ENCODE peak calls at places on chromosomes 7 and 10, in four cellular contexts. O is CD4-positive, CD25-positive, alpha-beta regulatory T cell; V is cardiac muscle cell; T is thyroid gland. D is an unnamed sample.

GRCh38 chr10:78513986-78514385 is 480.3 kb downstream of the RPS24 start:
- DNase-seq in O (no peak), V (no peak), T (no peak), D (no peak)

GRCh38 chr7:105224884-105225651 is 163.7 kb downstream of the SRPK2 start:
- DNase-seq in O (no peak), V (peak; percentile 85), T (no peak), D (no peak)

GRCh38 chr10:13915710-13916109 is 328.9 kb downstream of the PRPF18 start:
- DNase-seq in O (no peak), V (peak; percentile 36), T (no peak), D (no peak)

GRCh38 chr10:102517553-102517952 is 13.8 kb downstream of the SUFU start:
- DNase-seq in O (no peak), V (peak; percentile 45), T (no peak), D (no peak)

GRCh38 chr10:69733791-69734261 is 67.9 kb upstream of the COL13A1 start:
- DNase-seq in O (no peak), V (peak; percentile 43), T (no peak), D (no peak)

GRCh38 chr10:76492026-76492425 is 1060.6 kb downstream of the LRMDA start:
- DNase-seq in O (no peak), V (peak; percentile 89), T (no peak), D (no peak)

GRCh38 chr10:11472158-11472753 is 139.2 kb downstream of the USP6NL start:
- DNase-seq in O (peak; percentile 62), V (peak; percentile 53), T (peak; percentile 47), D (peak; percentile 70)

GRCh38 chr7:100897772-100898454 is 2.2 kb upstream of the ACHE start:
- DNase-seq in O (no peak), V (no peak), T (no peak), D (no peak)

GRCh38 chr7:122006687-122007086 is 133.7 kb downstream of the PTPRZ1 start:
- DNase-seq in O (no peak), V (no peak), T (no peak), D (no peak)

GRCh38 chr7:51160990-51161615 is 155.5 kb downstream of the COBL start:
- DNase-seq in O (peak; percentile 39), V (peak; percentile 87), T (peak; percentile 66), D (peak; percentile 49)

GRCh38 chr10:72690071-72690755 is 1.7 kb upstream of the MCU start:
- DNase-seq in O (no peak), V (no peak), T (no peak), D (no peak)

GRCh38 chr10:14553434-14553833 is 221.3 kb downstream of the FAM107B start:
- DNase-seq in O (no peak), V (peak; percentile 44), T (no peak), D (no peak)

GRCh38 chr7:2956526-2957368 is 86.9 kb downstream of the CARD11 start:
- DNase-seq in O (no peak), V (peak; percentile 53), T (no peak), D (no peak)

GRCh38 chr10:68175954-68176353 is 56.0 kb downstream of the ATOH7 start:
- DNase-seq in O (no peak), V (no peak), T (no peak), D (no peak)

GRCh38 chr10:19412531-19412930 is 363.9 kb downstream of the MALRD1 start:
- DNase-seq in O (no peak), V (peak; percentile 56), T (no peak), D (no peak)

GRCh38 chr7:43077732-43078391 is 34.6 kb upstream of the HECW1 start:
- DNase-seq in O (no peak), V (peak; percentile 64), T (peak; percentile 23), D (no peak)

GRCh38 chr10:33280217-33280616 is 54.2 kb downstream of the NRP1 start:
- DNase-seq in O (no peak), V (no peak), T (no peak), D (no peak)

GRCh38 chr10:102646610-102647432 is 2.5 kb downstream of the TRIM8 start:
- DNase-seq in O (peak; percentile 58), V (peak; percentile 58), T (peak; percentile 52), D (peak; percentile 58)

GRCh38 chr10:83104616-83105015 is 1034.7 kb upstream of the GHITM start:
- DNase-seq in O (no peak), V (no peak), T (no peak), D (no peak)

GRCh38 chr10:120180160-120180559 is 276.9 kb upstream of the PLPP4 start:
- DNase-seq in O (no peak), V (no peak), T (no peak), D (no peak)

GRCh38 chr10:29957887-29958330 is 101.5 kb downstream of the JCAD start:
- DNase-seq in O (no peak), V (peak; percentile 69), T (peak; percentile 99), D (no peak)

GRCh38 chr7:46853451-46853850 is 728.5 kb downstream of the TNS3 start:
- DNase-seq in O (no peak), V (peak; percentile 62), T (no peak), D (no peak)

GRCh38 chr7:25862993-25863726 is 288.8 kb upstream of the NFE2L3 start:
- DNase-seq in O (peak; percentile 13), V (no peak), T (no peak), D (no peak)
- H3K4me1 ChIP-seq in O (peaks cover 12% of the 10 kb centered on the region), V (no peaks in the 10 kb centered on the region), T (no peaks in the 10 kb centered on the region), D (peaks cover 20% of the 10 kb centered on the region)

GRCh38 chr10:103892181-103892580 is 25.8 kb downstream of the STN1 start:
- DNase-seq in O (no peak), V (no peak), T (no peak), D (no peak)
- H3K4me1 ChIP-seq in O (peaks cover 24% of the 10 kb centered on the region), V (no peaks in the 10 kb centered on the region), T (no peaks in the 10 kb centered on the region), D (peaks cover 54% of the 10 kb centered on the region)

DNA sequence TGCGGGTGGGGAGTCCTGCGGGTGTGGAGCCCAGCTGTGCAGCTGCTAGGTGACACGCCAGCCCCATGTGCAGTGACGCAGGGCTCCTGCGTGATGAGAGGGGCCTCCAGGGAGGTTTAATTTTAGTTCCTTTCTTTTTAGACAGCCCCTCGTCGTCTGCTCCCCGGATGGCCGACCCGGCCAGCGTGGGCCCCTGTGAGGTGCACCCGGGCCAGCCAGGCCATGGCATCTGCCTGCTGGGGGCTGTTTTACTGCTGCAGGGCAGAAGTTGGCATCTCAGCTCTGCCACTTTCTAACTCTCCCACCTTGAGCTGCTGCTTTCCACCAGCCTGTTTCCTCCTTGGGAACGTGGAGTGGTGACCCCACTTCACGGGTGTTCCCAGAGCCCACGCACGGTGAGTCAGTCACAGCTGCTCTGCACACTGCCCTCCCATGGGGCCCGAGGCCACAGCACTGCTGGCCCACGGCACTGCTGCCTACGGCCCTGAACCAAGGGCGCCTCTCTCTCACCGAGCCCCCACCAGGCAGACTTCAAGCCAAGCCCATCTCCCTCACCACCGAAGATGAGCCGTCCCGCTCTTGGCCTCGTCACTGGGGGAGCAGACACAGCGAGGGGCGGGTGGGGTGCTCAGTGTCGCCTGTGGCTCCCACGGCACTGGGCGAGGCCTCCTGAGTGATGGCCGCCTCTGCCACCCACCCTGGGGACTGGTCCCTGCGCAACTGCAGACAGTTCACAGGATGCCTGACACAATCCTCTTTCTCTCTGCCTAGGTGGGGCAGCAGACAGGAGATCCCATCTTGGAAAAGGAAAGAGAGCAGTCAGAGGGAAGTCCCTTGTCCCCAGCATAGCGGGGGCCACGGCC is 21.3 kb downstream of the CYP2W1 start:
- DNase-seq in O (no peak), V (no peak), T (no peak), D (no peak)
- H3K4me1 ChIP-seq in O (no peaks in the 10 kb centered on the region), V (no peaks in the 10 kb centered on the region), T (no peaks in the 10 kb centered on the region), D (no peaks in the 10 kb centered on the region)

DNA sequence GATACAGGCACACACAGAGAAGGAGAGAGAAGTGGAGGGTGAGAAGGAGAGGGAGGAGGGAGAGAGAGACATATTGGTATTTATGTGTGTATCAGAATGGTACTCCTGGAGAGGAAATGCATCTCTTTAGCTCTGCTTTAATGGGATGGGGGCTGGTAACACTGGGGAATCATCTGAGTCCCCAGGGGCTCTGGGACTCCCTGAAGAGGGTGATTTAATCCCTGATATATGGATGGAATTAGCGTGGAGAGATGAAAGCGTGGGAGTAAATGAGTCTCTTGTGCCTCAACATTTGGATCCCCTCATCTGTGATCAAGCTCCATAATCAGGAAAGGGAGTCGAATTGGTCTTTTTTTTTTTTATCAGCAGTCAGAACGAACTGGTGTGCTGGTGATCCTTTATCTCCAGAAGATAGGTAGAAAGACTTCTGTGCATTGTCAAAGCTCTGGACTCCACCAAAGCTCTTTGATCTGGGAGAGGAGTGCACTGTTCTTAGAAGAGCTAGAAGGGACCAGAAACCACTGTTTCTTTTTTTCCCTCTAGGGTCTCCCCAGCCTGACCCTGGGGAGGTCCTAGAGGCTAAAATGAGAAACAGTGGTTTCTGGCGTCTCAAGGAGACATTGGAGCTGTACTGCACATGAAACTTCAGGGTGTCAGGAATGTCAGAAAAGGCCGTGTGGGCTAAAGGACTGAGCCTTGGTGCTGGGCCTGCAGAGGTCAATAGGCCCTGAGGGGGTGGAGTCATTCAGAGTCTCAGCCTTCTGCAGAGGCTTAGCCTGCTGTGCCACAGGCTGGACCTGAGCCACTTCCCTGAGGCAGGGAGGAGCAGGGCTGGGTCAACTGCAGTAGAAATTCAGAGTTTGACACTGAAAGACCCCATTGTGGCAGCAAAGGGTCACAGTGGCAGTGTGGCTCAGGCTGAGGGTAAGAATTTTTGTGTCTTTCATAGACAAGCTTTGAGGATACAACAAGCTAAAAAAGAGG is 234.4 kb upstream of the SLC26A5 start:
- DNase-seq in O (no peak), V (no peak), T (no peak), D (no peak)
- H3K4me1 ChIP-seq in O (no peaks in the 10 kb centered on the region), V (no peaks in the 10 kb centered on the region), T (no peaks in the 10 kb centered on the region), D (no peaks in the 10 kb centered on the region)

GRCh38 chr7:155647302-155647701 is 2.8 kb downstream of the RBM33 start:
- DNase-seq in O (no peak), V (no peak), T (no peak), D (no peak)

GRCh38 chr7:155646669-155647068 is 2.2 kb downstream of the RBM33 start:
- DNase-seq in O (no peak), V (no peak), T (no peak), D (no peak)

GRCh38 chr7:155647734-155648133 is 3.3 kb downstream of the RBM33 start:
- DNase-seq in O (no peak), V (no peak), T (no peak), D (no peak)

GRCh38 chr7:155649588-155649987 is 5.1 kb downstream of the RBM33 start:
- DNase-seq in O (no peak), V (no peak), T (no peak), D (no peak)

GRCh38 chr7:155648752-155649339 is 4.4 kb downstream of the RBM33 start:
- DNase-seq in O (no peak), V (no peak), T (no peak), D (no peak)
- H3K4me1 ChIP-seq in O (peaks cover 43% of the 10 kb centered on the region), V (peaks cover 11% of the 10 kb centered on the region), T (peaks cover 16% of the 10 kb centered on the region), D (peaks cover 76% of the 10 kb centered on the region)

GRCh38 chr10:45375716-45376231 is 1.8 kb downstream of the ALOX5 start:
- DNase-seq in O (no peak), V (no peak), T (no peak), D (no peak)
- H3K4me1 ChIP-seq in O (no peaks in the 10 kb centered on the region), V (no peaks in the 10 kb centered on the region), T (peaks cover 7% of the 10 kb centered on the region), D (peaks cover 20% of the 10 kb centered on the region)

DNA sequence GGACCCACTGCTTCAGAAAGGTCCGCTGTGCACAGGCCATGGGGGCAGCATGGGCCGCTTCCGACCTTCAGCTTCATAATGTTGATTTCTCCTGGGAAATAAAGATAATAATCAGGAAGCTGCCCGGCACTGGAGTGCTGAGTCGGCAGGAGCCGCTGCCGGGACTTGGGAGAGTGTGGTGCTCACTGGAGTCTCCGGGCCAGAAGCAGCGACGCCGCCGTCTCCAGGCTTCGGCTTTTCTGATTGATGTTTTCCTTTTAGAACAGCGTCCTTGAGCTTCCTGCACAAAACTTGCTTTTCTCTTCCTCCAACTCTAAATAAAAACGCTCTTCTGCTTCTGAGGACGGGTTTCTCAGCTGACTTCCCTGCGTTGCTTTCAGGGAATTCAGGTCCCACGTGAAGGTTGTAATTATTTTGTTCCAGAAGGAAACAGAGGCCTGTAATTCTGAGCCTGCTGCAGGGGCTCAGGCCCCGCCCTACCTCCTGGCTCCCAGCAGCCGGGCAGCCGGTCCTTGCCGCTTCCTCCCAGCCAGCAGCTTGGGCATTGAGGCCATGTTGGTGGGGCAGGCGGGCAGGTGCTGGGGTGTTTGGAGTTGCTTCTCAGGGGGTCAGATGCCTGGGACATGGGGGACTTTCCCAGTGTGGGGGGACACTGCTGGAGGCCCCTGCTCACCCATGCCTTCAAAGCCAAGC is 14.7 kb downstream of the PWWP2B start:
- DNase-seq in O (no peak), V (peak; percentile 35), T (peak; percentile 72), D (no peak)
- H3K4me1 ChIP-seq in O (no peaks in the 10 kb centered on the region), V (peaks cover 42% of the 10 kb centered on the region), T (peaks cover 59% of the 10 kb centered on the region), D (peaks cover 4% of the 10 kb centered on the region)